ENCODE peak calls at places on chromosomes 6 and 20, in nine cellular contexts. F, N, C, X, G, T, S, W and I are unnamed samples.

GRCh38 chr6:44235891-44236516 is 10.9 kb upstream of the HSP90AB1 start:
- DNase-seq in F (no peak), N (no peak), C (no peak), X (no peak), G (no peak), T (no peak), S (no peak), W (no peak), I (no peak)

GRCh38 chr6:155880905-155881304 is 425.3 kb upstream of the NOX3 start:
- DNase-seq in F (peak; percentile 12), N (no peak), C (no peak), X (no peak), G (peak; percentile 47), T (no peak), S (peak; percentile 36), W (peak; percentile 19), I (no peak)

GRCh38 chr6:116633685-116634084 is 17.4 kb downstream of the RSPH4A start:
- DNase-seq in F (peak; percentile 9), N (no peak), C (no peak), X (no peak), G (no peak), T (no peak), S (no peak), W (no peak), I (no peak)

GRCh38 chr6:157223021-157223430 is 100.3 kb downstream of the TMEM242 start:
- DNase-seq in F (no peak), N (no peak), C (no peak), X (no peak), G (no peak), T (no peak), S (no peak), W (no peak), I (no peak)

GRCh38 chr6:107348224-107348623 is 111.1 kb downstream of the PDSS2 start:
- DNase-seq in F (peak; percentile 35), N (no peak), C (no peak), X (no peak), G (peak; percentile 59), T (no peak), S (no peak), W (no peak), I (no peak)

GRCh38 chr6:119459207-119459974 is 109.8 kb upstream of the MAN1A1 start:
- DNase-seq in F (no peak), N (no peak), C (no peak), X (no peak), G (no peak), T (no peak), S (no peak), W (no peak), I (no peak)

GRCh38 chr6:73348550-73349204 is 5.4 kb downstream of the DPPA5 start:
- DNase-seq in F (no peak), N (no peak), C (no peak), X (no peak), G (no peak), T (no peak), S (no peak), W (no peak), I (no peak)

GRCh38 chr6:135534773-135535380 is 37.3 kb upstream of the AHI1 start:
- DNase-seq in F (peak; percentile 64), N (no peak), C (no peak), X (no peak), G (peak; percentile 50), T (no peak), S (peak; percentile 37), W (peak; percentile 74), I (no peak)

GRCh38 chr20:39660965-39661364 is 698.8 kb downstream of the DHX35 start:
- DNase-seq in F (peak; percentile 8), N (no peak), C (no peak), X (no peak), G (no peak), T (no peak), S (no peak), W (no peak), I (no peak)

GRCh38 chr6:33901822-33902816 is 98.3 kb upstream of the MLN start:
- DNase-seq in F (no peak), N (no peak), C (no peak), X (no peak), G (no peak), T (no peak), S (no peak), W (no peak), I (no peak)

GRCh38 chr6:52686878-52687699 is 16.2 kb downstream of the TMEM14A start:
- DNase-seq in F (no peak), N (no peak), C (no peak), X (no peak), G (no peak), T (no peak), S (no peak), W (no peak), I (no peak)

GRCh38 chr6:29748391-29749352 is 25.4 kb downstream of the HLA-F start:
- DNase-seq in F (peak; percentile 79), N (peak; percentile 93), C (peak; percentile 99), X (peak; percentile 95), G (peak; percentile 59), T (peak; percentile 94), S (peak; percentile 83), W (peak; percentile 59), I (peak; percentile 29)

GRCh38 chr6:133815313-133815712 is 73.6 kb upstream of the TCF21 start:
- DNase-seq in F (no peak), N (no peak), C (no peak), X (no peak), G (no peak), T (no peak), S (no peak), W (no peak), I (no peak)

GRCh38 chr20:54619181-54619580 is 143.8 kb downstream of the DOK5 start:
- DNase-seq in F (no peak), N (no peak), C (no peak), X (peak; percentile 41), G (no peak), T (no peak), S (no peak), W (no peak), I (no peak)

GRCh38 chr6:143964667-143965066 is 43.4 kb downstream of the PLAGL1 start:
- DNase-seq in F (no peak), N (no peak), C (no peak), X (no peak), G (peak; percentile 8), T (no peak), S (no peak), W (peak; percentile 7), I (no peak)

GRCh38 chr20:59013959-59014608 is 5.1 kb upstream of the TUBB1 start:
- DNase-seq in F (peak; percentile 83), N (peak; percentile 25), C (no peak), X (no peak), G (peak; percentile 81), T (no peak), S (peak; percentile 58), W (no peak), I (no peak)

GRCh38 chr6:153108320-153108719 is 22.8 kb downstream of the RGS17 start:
- DNase-seq in F (peak; percentile 54), N (no peak), C (no peak), X (no peak), G (no peak), T (no peak), S (peak; percentile 78), W (no peak), I (no peak)

GRCh38 chr6:26056583-26057350 is 30.5 kb upstream of the HFE start:
- DNase-seq in F (peak; percentile 56), N (no peak), C (peak; percentile 58), X (peak; percentile 23), G (peak; percentile 11), T (peak; percentile 40), S (no peak), W (no peak), I (no peak)
- H3K4me3 ChIP-seq in F (peak overlapping the region; percentile 78), N (no peak overlapping the region), C (peak overlapping the region; percentile 63), X (peak overlapping the region; percentile 97), G (peak overlapping the region; percentile 77), T (peak overlapping the region; percentile 56), S (peak overlapping the region; percentile 75), W (peak overlapping the region; percentile 74), I (peak overlapping the region; percentile 71)

DNA sequence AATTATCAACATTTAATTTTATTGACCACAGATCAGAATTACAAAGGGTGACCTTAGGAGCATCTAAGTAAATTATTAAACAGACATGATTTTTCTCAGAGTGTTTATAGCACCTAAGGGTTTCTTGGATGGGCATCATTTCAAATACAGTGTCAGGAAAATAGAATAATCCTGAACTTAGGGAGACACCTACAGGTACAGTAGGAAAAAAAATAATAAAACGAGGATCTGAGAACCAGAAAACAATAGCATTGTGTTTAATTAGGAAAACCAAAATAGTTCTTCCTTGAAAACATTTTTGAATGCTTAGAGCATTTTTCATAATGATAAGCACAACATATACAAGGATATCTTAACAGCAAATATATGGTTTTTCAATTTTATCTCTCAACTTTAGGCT is 39.2 kb downstream of the MMUT start:
- DNase-seq in F (peak; percentile 35), N (no peak), C (no peak), X (no peak), G (no peak), T (no peak), S (peak; percentile 72), W (no peak), I (no peak)
- TF ChIP-seq CTCF in F (no peak), N (no peak), C (no peak), X (peak; percentile 19), G (peak; percentile 19), T (no peak), S (peak; percentile 30), W (no peak), I (peak; percentile 6)

DNA sequence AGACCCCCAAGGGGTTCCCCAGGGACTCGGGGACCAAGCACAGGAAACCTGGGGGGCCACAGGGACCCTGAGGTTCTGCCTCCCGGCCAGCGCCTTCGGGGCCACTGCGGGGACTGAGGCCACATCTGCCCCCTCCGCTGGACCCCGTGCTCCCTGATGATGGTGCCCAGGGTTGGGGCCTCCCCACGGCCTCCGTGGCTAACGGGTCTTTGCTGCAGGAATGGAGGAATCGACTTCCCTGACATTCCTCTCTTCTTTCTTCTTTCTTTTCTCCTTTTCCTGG is 330.2 kb downstream of the TAF4 start:
- DNase-seq in F (no peak), N (no peak), C (no peak), X (no peak), G (no peak), T (no peak), S (no peak), W (no peak), I (no peak)
- H3K4me3 ChIP-seq in F (no peak overlapping the region), N (no peak overlapping the region), C (no peak overlapping the region), X (no peak overlapping the region), G (no peak overlapping the region), T (no peak overlapping the region), S (no peak overlapping the region), W (no peak overlapping the region), I (no peak overlapping the region)

DNA sequence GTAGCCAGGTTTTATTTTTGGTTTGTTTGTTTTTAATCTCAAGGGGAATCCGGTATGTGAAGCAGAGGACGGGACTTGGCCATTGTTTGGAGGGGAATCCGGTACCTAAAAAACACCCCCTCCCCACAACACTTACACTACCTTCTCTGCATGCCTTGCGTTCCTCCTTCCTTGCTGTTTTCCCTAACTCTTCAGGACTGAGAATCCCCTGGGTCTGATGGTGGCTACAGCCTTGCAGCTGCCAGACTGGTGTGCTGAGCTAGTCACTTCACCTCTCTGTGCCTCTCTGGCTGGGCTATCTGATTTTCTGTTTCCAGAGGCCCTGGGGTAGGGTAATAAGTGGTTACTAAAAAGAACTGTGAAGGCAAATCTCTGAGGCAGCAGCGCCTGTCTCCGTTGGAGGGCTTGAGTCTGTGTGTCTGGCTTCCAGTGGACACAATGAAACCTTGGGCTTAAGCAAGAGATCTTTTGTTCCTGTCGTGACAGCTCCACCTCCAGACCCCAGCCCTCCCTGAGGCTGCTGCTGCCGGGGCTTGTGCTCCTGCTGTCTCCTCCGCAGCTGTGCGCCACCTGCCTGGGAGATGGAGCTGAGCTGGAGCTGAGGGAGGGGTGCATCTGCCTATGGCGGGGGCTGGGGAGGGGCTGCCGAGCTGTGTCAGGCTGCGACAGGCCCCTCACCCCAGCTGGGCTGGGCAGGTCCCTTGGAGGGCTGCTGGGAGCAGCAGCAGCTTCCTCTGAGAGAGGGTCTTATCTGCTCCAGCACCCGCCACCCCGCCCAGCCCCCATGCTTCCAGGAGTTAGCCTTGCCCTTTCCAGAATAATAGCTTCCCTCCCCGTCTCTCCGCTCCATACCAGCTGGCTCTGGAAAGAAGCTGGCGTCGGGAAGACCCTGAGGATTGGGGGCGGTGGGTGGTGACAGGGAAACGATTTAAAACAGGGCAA is 65.8 kb upstream of the CCDC167 start:
- DNase-seq in F (no peak), N (no peak), C (no peak), X (peak; percentile 85), G (no peak), T (no peak), S (no peak), W (no peak), I (no peak)
- TF ChIP-seq CTCF in F (no peak), N (no peak), C (no peak), X (no peak), G (no peak), T (no peak), S (no peak), W (peak; percentile 40), I (peak; percentile 11)